ENCODE peak calls at places on chromosome 1, in seven cellular contexts. N is amniotic stem cell, T is Kasumi-1, H is SHP77, O is GM10248, S is psoas muscle, P is left ventricle myocardium superior. X is an unnamed sample.
A peak's percentile ranks its signal among the peaks of the same experiment; 100 is the strongest.

GRCh38 chr1:27217401-27217800 is 17.0 kb upstream of the WDTC1 start:
- DNase-seq in N (no peak), T (no peak), H (no peak), O (no peak), S (no peak), P (no peak), X (no peak)

GRCh38 chr1:170010443-170010842 is 64.1 kb downstream of the KIFAP3 start:
- DNase-seq in N (peak; percentile 84), T (peak; percentile 49), H (peak; percentile 9), O (no peak), S (no peak), P (no peak), X (peak; percentile 54)

GRCh38 chr1:65174585-65174984 is 26.6 kb downstream of the AK4 start:
- DNase-seq in N (peak; percentile 61), T (peak; percentile 95), H (no peak), O (peak; percentile 53), S (peak; percentile 55), P (peak; percentile 61), X (no peak)

GRCh38 chr1:196464545-196464944 is 143.7 kb downstream of the KCNT2 start:
- DNase-seq in N (no peak), T (no peak), H (no peak), O (no peak), S (no peak), P (no peak), X (no peak)

GRCh38 chr1:43232071-43232470 is 37.7 kb upstream of the TMEM125 start:
- DNase-seq in N (peak; percentile 15), T (no peak), H (no peak), O (no peak), S (no peak), P (no peak), X (no peak)

GRCh38 chr1:219567341-219567947 is 45.5 kb downstream of the ZC3H11B start:
- DNase-seq in N (peak; percentile 25), T (peak; percentile 53), H (peak; percentile 57), O (no peak), S (no peak), P (no peak), X (peak; percentile 4)

GRCh38 chr1:228691926-228692325 is 43.4 kb upstream of the RHOU start:
- DNase-seq in N (no peak), T (peak; percentile 72), H (peak; percentile 35), O (peak; percentile 35), S (no peak), P (no peak), X (peak; percentile 38)

GRCh38 chr1:117339866-117340357 is 27.3 kb upstream of the MAN1A2 start:
- DNase-seq in N (no peak), T (no peak), H (peak; percentile 3), O (no peak), S (no peak), P (no peak), X (peak; percentile 17)

GRCh38 chr1:228092342-228093049 is 10.0 kb downstream of the ARF1 start:
- DNase-seq in N (no peak), T (no peak), H (no peak), O (no peak), S (peak; percentile 12), P (no peak), X (no peak)

GRCh38 chr1:160277330-160277729 is 7.6 kb downstream of the PEX19 start:
- DNase-seq in N (no peak), T (no peak), H (no peak), O (no peak), S (no peak), P (no peak), X (no peak)

GRCh38 chr1:242605521-242605920 is 81.0 kb upstream of the PLD5 start:
- DNase-seq in N (no peak), T (no peak), H (no peak), O (no peak), S (no peak), P (no peak), X (no peak)

GRCh38 chr1:183780159-183780558 is 24.8 kb upstream of the RGL1 start:
- DNase-seq in N (no peak), T (no peak), H (no peak), O (no peak), S (no peak), P (no peak), X (no peak)

GRCh38 chr1:228240411-228241240 is 32.8 kb downstream of the OBSCN start:
- DNase-seq in N (no peak), T (no peak), H (no peak), O (no peak), S (no peak), P (no peak), X (no peak)

GRCh38 chr1:220841293-220841692 is 38.0 kb upstream of the HLX start:
- DNase-seq in N (no peak), T (no peak), H (no peak), O (no peak), S (no peak), P (no peak), X (no peak)

GRCh38 chr1:234734864-234735263 is 124.9 kb upstream of the IRF2BP2 start:
- DNase-seq in N (no peak), T (no peak), H (no peak), O (no peak), S (no peak), P (no peak), X (no peak)

GRCh38 chr1:115423776-115424175 is 85.7 kb upstream of the NGF start:
- DNase-seq in N (no peak), T (no peak), H (no peak), O (no peak), S (no peak), P (no peak), X (no peak)

GRCh38 chr1:176515310-176515709 is 52.3 kb downstream of the PAPPA2 start:
- DNase-seq in N (no peak), T (no peak), H (peak; percentile 63), O (no peak), S (no peak), P (no peak), X (no peak)

GRCh38 chr1:206144605-206145004 is 27.4 kb upstream of the AVPR1B start:
- DNase-seq in N (no peak), T (no peak), H (no peak), O (no peak), S (no peak), P (no peak), X (no peak)

GRCh38 chr1:242017580-242018233 is 18.8 kb upstream of the MAP1LC3C start:
- DNase-seq in N (no peak), T (peak; percentile 54), H (peak; percentile 71), O (peak; percentile 71), S (no peak), P (peak; percentile 52), X (peak; percentile 53)

GRCh38 chr1:180964609-180965008 is 51.9 kb downstream of the KIAA1614 start:
- DNase-seq in N (no peak), T (no peak), H (peak; percentile 12), O (no peak), S (no peak), P (no peak), X (no peak)

GRCh38 chr1:244067893-244068292 is 16.8 kb downstream of the ZBTB18 start:
- DNase-seq in N (no peak), T (no peak), H (no peak), O (no peak), S (no peak), P (no peak), X (no peak)

GRCh38 chr1:181090653-181091126 is 2.2 kb downstream of the IER5 start:
- DNase-seq in N (no peak), T (no peak), H (no peak), O (no peak), S (no peak), P (no peak), X (peak; percentile 18)

GRCh38 chr1:158803681-158804080 is 22.7 kb upstream of the OR6N2 start:
- DNase-seq in N (no peak), T (no peak), H (no peak), O (no peak), S (no peak), P (no peak), X (no peak)

GRCh38 chr1:185663771-185664296 is 70.4 kb upstream of the HMCN1 start:
- DNase-seq in N (no peak), T (no peak), H (no peak), O (no peak), S (no peak), P (no peak), X (no peak)

X was measured in OCI-LY7.